ENCODE peak calls at places on chromosomes 13 and 19, in five cellular contexts. One of them, this sample, is unnamed.

GRCh38 chr13:84430015-84430414 is 547.7 kb upstream of the SLITRK1 start:
- DNase-seq in heart right ventricle: no peak
- DNase-seq in tibial artery: no peak
- DNase-seq in ascending aorta: no peak
- DNase-seq in sigmoid colon: no peak
- DNase-seq in this sample: no peak

GRCh38 chr13:47638627-47639026 is 362.4 kb downstream of the SUCLA2 start:
- DNase-seq in heart right ventricle: no peak
- DNase-seq in tibial artery: no peak
- DNase-seq in ascending aorta: no peak
- DNase-seq in sigmoid colon: no peak
- DNase-seq in this sample: no peak

GRCh38 chr13:60094385-60095088 is 69.2 kb downstream of the DIAPH3 start:
- DNase-seq in heart right ventricle: no peak
- DNase-seq in tibial artery: no peak
- DNase-seq in ascending aorta: no peak
- DNase-seq in sigmoid colon: no peak
- DNase-seq in this sample: no peak

GRCh38 chr13:65830411-65831172 is 1399.5 kb downstream of the PCDH9 start:
- DNase-seq in heart right ventricle: no peak
- DNase-seq in tibial artery: no peak
- DNase-seq in ascending aorta: no peak
- DNase-seq in sigmoid colon: no peak
- DNase-seq in this sample: no peak

GRCh38 chr19:33219261-33219812 is 6.3 kb downstream of the SLC7A10 start:
- DNase-seq in heart right ventricle: no peak
- DNase-seq in tibial artery: no peak
- DNase-seq in ascending aorta: no peak
- DNase-seq in sigmoid colon: no peak
- DNase-seq in this sample: no peak

GRCh38 chr19:51994048-51994644 is 7.5 kb upstream of the ZNF350 start:
- DNase-seq in heart right ventricle: no peak
- DNase-seq in tibial artery: no peak
- DNase-seq in ascending aorta: no peak
- DNase-seq in sigmoid colon: no peak
- DNase-seq in this sample: no peak

GRCh38 chr13:66574606-66575005 is 655.5 kb downstream of the PCDH9 start:
- DNase-seq in heart right ventricle: no peak
- DNase-seq in tibial artery: no peak
- DNase-seq in ascending aorta: no peak
- DNase-seq in sigmoid colon: no peak
- DNase-seq in this sample: no peak

GRCh38 chr19:17942582-17943283 is 9.9 kb downstream of the CCDC124 start:
- DNase-seq in heart right ventricle: no peak
- DNase-seq in tibial artery: no peak
- DNase-seq in ascending aorta: no peak
- DNase-seq in sigmoid colon: no peak
- DNase-seq in this sample: no peak

GRCh38 chr13:20566424-20566916 is 487 bp upstream of the IFT88 start:
- DNase-seq in heart right ventricle: no peak
- DNase-seq in tibial artery: peak; percentile 46
- DNase-seq in ascending aorta: no peak
- DNase-seq in sigmoid colon: peak; percentile 86
- DNase-seq in this sample: no peak

GRCh38 chr13:46698910-46699460 is 98.0 kb downstream of the ESD start:
- DNase-seq in heart right ventricle: no peak
- DNase-seq in tibial artery: no peak
- DNase-seq in ascending aorta: no peak
- DNase-seq in sigmoid colon: no peak
- DNase-seq in this sample: no peak

GRCh38 chr13:42367836-42368235 is 95.9 kb downstream of the AKAP11 start:
- DNase-seq in heart right ventricle: no peak
- DNase-seq in tibial artery: no peak
- DNase-seq in ascending aorta: no peak
- DNase-seq in sigmoid colon: no peak
- DNase-seq in this sample: no peak

GRCh38 chr13:23461544-23461943 is 28.0 kb upstream of the SACS start:
- DNase-seq in heart right ventricle: no peak
- DNase-seq in tibial artery: no peak
- DNase-seq in ascending aorta: no peak
- DNase-seq in sigmoid colon: no peak
- DNase-seq in this sample: no peak

GRCh38 chr13:33542309-33543088 is 256.9 kb upstream of the STARD13 start:
- DNase-seq in heart right ventricle: peak; percentile 99
- DNase-seq in tibial artery: peak; percentile 98
- DNase-seq in ascending aorta: peak; percentile 96
- DNase-seq in sigmoid colon: peak; percentile 99
- DNase-seq in this sample: peak; percentile 99

GRCh38 chr19:46979103-46979769 is 40.4 kb upstream of the NPAS1 start:
- DNase-seq in heart right ventricle: no peak
- DNase-seq in tibial artery: no peak
- DNase-seq in ascending aorta: no peak
- DNase-seq in sigmoid colon: no peak
- DNase-seq in this sample: no peak

GRCh38 chr19:6963937-6964336 is 57.3 kb downstream of the MBD3L2B start:
- DNase-seq in heart right ventricle: no peak
- DNase-seq in tibial artery: no peak
- DNase-seq in ascending aorta: no peak
- DNase-seq in sigmoid colon: no peak
- DNase-seq in this sample: no peak

GRCh38 chr13:36395280-36395679 is 37.0 kb upstream of the CCNA1 start:
- DNase-seq in heart right ventricle: no peak
- DNase-seq in tibial artery: no peak
- DNase-seq in ascending aorta: no peak
- DNase-seq in sigmoid colon: no peak
- DNase-seq in this sample: no peak

GRCh38 chr13:88675997-88676396 is 1004.8 kb downstream of the SLITRK5 start:
- DNase-seq in heart right ventricle: no peak
- DNase-seq in tibial artery: no peak
- DNase-seq in ascending aorta: no peak
- DNase-seq in sigmoid colon: no peak
- DNase-seq in this sample: no peak

GRCh38 chr19:29708553-29709439 is 6.3 kb downstream of the C19orf12 start:
- DNase-seq in heart right ventricle: peak; percentile 42
- DNase-seq in tibial artery: no peak
- DNase-seq in ascending aorta: no peak
- DNase-seq in sigmoid colon: no peak
- DNase-seq in this sample: peak; percentile 56
- H3K27ac ChIP-seq in heart right ventricle: peak overlapping the region; percentile 64
- H3K27ac ChIP-seq in tibial artery: no peak overlapping the region
- H3K27ac ChIP-seq in ascending aorta: peak overlapping the region; percentile 10
- H3K27ac ChIP-seq in sigmoid colon: no peak overlapping the region
- H3K27ac ChIP-seq in this sample: peak overlapping the region; percentile 1

GRCh38 chr13:26601669-26602068 is 44.2 kb downstream of the WASF3 start:
- DNase-seq in heart right ventricle: no peak
- DNase-seq in tibial artery: no peak
- DNase-seq in ascending aorta: no peak
- DNase-seq in sigmoid colon: no peak
- DNase-seq in this sample: no peak

GRCh38 chr13:26599403-26599802 is 41.9 kb downstream of the WASF3 start:
- DNase-seq in heart right ventricle: no peak
- DNase-seq in tibial artery: no peak
- DNase-seq in ascending aorta: no peak
- DNase-seq in sigmoid colon: no peak
- DNase-seq in this sample: no peak

GRCh38 chr13:26599885-26600284 is 42.4 kb downstream of the WASF3 start:
- DNase-seq in heart right ventricle: no peak
- DNase-seq in tibial artery: no peak
- DNase-seq in ascending aorta: no peak
- DNase-seq in sigmoid colon: no peak
- DNase-seq in this sample: no peak

GRCh38 chr13:26602783-26603182 is 45.3 kb downstream of the WASF3 start:
- DNase-seq in heart right ventricle: no peak
- DNase-seq in tibial artery: no peak
- DNase-seq in ascending aorta: no peak
- DNase-seq in sigmoid colon: no peak
- DNase-seq in this sample: no peak

GRCh38 chr13:26600345-26600761 is 42.9 kb downstream of the WASF3 start:
- DNase-seq in heart right ventricle: no peak
- DNase-seq in tibial artery: no peak
- DNase-seq in ascending aorta: no peak
- DNase-seq in sigmoid colon: peak; percentile 75
- DNase-seq in this sample: no peak
- H3K27ac ChIP-seq in heart right ventricle: no peak overlapping the region
- H3K27ac ChIP-seq in tibial artery: no peak overlapping the region
- H3K27ac ChIP-seq in ascending aorta: no peak overlapping the region
- H3K27ac ChIP-seq in sigmoid colon: peak overlapping the region; percentile 46
- H3K27ac ChIP-seq in this sample: no peak overlapping the region

DNA sequence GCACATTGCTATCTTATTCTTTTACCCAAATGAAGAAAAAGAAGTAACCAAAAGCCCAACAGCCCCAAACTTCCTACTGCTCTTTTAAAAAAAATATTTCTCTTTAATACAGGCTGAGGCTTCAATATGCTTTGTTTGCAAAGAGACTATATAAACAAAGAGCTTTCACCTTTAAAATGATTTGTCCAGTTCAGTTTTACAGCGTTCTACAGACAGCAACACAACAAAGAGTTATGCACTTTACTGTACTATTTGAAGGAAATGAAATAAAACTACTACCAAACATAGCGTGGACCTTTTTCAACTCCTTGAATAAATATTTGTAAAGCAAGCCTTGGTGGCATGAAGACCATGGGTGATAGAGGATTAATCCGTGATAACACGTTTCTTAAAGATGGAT is 151.2 kb downstream of the FGF9 start:
- DNase-seq in heart right ventricle: no peak
- DNase-seq in tibial artery: no peak
- DNase-seq in ascending aorta: no peak
- DNase-seq in sigmoid colon: no peak
- DNase-seq in this sample: no peak
- H3K27ac ChIP-seq in heart right ventricle: no peak overlapping the region
- H3K27ac ChIP-seq in tibial artery: no peak overlapping the region
- H3K27ac ChIP-seq in ascending aorta: no peak overlapping the region
- H3K27ac ChIP-seq in sigmoid colon: no peak overlapping the region
- H3K27ac ChIP-seq in this sample: no peak overlapping the region

GRCh38 chr19:16265890-16266585 is 58.6 kb upstream of the KLF2 start:
- DNase-seq in heart right ventricle: no peak
- DNase-seq in tibial artery: no peak
- DNase-seq in ascending aorta: no peak
- DNase-seq in sigmoid colon: no peak
- DNase-seq in this sample: no peak
- H3K27ac ChIP-seq in heart right ventricle: no peak overlapping the region
- H3K27ac ChIP-seq in tibial artery: no peak overlapping the region
- H3K27ac ChIP-seq in ascending aorta: no peak overlapping the region
- H3K27ac ChIP-seq in sigmoid colon: no peak overlapping the region
- H3K27ac ChIP-seq in this sample: no peak overlapping the region

DNA sequence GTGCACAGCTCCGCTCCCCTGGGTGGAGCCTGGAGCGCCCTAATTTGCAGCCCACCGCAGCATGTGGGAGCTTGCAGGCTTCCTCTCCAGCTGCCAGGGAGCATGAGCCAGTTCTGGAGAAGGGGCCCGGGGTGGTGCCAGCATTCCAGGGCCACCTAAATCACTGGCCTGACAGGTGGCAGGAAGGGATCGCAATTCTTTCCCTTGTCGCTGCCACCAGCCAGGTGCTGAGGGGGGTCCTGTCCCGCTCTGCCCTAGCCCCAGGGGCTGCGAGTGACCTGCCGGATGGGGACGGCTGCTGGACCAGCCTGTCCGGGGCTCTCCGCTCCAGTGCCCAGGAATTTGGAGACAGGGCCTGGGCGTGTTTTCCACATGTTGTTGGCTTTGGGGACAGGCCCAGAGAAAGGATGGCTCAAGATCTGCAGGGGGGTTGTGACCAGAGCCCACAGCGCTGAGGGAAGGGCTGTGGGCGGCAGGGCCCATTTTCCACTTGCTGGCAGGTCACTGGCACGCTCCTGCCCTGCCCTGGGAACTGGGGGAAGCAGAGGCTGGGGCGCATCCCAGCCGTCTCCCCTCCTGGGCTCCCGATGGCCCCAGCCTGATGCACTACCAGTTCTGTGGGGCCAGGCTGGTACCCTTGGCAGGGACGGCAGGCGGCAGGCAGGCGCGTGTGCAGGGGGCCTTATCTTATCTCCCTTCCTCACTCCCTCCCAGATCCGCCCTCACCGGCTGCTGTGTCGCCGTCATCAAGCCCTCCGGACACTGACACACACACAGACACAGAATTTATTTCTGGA is 9.5 kb downstream of the NDUFA11 start:
- DNase-seq in heart right ventricle: peak; percentile 66
- DNase-seq in tibial artery: no peak
- DNase-seq in ascending aorta: no peak
- DNase-seq in sigmoid colon: no peak
- DNase-seq in this sample: peak; percentile 87
- H3K27ac ChIP-seq in heart right ventricle: peak overlapping the region; percentile 97
- H3K27ac ChIP-seq in tibial artery: no peak overlapping the region
- H3K27ac ChIP-seq in ascending aorta: peak overlapping the region; percentile 62
- H3K27ac ChIP-seq in sigmoid colon: no peak overlapping the region
- H3K27ac ChIP-seq in this sample: peak overlapping the region; percentile 88

DNA sequence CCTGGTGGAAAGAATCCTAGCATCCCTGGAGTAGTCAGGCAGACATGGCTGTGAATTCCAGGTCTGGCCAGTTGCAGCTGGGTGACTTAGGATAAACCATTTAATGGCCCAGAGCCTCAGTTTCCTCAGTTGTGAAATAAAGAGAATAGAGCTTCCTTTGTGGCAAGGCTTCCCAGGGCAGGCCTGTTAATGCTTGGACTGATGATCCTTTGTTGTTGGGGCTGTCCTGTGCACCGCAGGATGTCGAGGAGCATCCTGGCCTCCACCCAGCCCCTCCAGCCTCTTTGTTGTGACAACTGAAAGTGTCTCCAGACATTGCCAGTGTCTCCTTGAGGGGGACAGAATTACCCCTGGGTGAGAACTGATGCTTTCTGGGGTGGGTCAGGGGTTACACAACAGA is 16.3 kb downstream of the LYL1 start:
- DNase-seq in heart right ventricle: no peak
- DNase-seq in tibial artery: no peak
- DNase-seq in ascending aorta: no peak
- DNase-seq in sigmoid colon: no peak
- DNase-seq in this sample: no peak
- H3K27ac ChIP-seq in heart right ventricle: no peak overlapping the region
- H3K27ac ChIP-seq in tibial artery: peak overlapping the region; percentile 90
- H3K27ac ChIP-seq in ascending aorta: peak overlapping the region; percentile 93
- H3K27ac ChIP-seq in sigmoid colon: peak overlapping the region; percentile 38
- H3K27ac ChIP-seq in this sample: peak overlapping the region; percentile 55

DNA sequence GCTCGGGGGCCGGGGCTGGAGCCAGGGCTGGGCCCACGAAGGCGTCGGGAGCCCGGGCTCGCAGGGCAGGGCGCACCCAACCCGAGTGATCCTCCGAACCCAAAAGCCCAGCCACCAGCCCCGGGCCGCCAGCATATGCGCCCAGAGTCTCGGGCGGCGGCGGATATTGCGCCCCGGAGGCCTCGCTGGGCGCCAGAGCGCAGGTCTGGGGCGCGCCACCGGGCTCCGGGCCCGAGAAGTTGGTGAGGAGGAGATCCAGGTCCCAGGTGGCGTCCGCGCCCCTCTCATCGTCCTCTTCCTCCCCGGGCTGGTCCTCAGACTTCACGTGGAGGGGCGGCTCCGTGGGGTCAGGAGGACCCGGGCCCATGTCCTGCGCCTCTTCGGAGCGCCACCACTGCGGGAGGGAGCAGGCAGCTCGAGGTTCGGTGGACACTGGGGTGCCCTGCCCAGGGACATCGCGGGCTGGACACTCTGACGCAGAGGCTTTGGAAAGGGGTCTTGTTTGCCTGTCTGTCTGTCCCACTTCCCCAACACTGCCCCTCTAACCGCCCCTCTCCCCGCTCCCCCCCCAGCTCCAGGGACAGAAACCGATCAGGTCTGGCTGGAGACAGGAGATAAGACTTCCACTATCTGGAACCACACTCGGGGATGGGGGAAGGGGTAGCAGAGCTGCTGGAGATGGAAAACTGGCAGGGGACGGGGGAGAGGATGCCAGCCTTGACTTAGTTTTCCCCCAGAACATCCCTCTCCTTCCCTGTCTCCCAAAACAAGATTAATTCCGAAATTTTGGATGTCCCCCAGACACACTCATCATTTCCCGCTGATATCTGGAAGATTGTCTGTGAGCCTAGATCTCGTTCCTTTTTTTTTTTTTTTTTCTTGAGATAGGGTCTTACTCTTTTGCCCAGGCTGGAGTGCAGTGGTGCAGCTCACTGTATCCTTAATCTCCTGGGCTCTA is 973 bp downstream of the KLF1 start:
- DNase-seq in heart right ventricle: no peak
- DNase-seq in tibial artery: no peak
- DNase-seq in ascending aorta: no peak
- DNase-seq in sigmoid colon: no peak
- DNase-seq in this sample: no peak
- H3K27ac ChIP-seq in heart right ventricle: no peak overlapping the region
- H3K27ac ChIP-seq in tibial artery: no peak overlapping the region
- H3K27ac ChIP-seq in ascending aorta: no peak overlapping the region
- H3K27ac ChIP-seq in sigmoid colon: peak overlapping the region; percentile 17
- H3K27ac ChIP-seq in this sample: no peak overlapping the region

This sample was measured in right cardiac atrium.